ENCODE peak calls at places on chromosomes 12 and 14, in four cellular contexts. V, L, T and C are unnamed samples.

GRCh38 chr12:119679081-119679480 is 11.1 kb downstream of the PRKAB1 start:
- DNase-seq in L (no peak), V (no peak), T (no peak), C (no peak)

GRCh38 chr12:18158774-18159557 is 69.0 kb upstream of the RERGL start:
- DNase-seq in L (no peak), T (no peak), V (no peak), C (peak; percentile 7)

GRCh38 chr12:12327802-12328201 is 22.2 kb downstream of the MANSC1 start:
- DNase-seq in L (no peak), V (no peak), T (no peak), C (no peak)

GRCh38 chr14:34710744-34711143 is 3.6 kb downstream of the CFL2 start:
- DNase-seq in T (no peak), V (no peak), L (no peak), C (no peak)

GRCh38 chr12:32605326-32606095 is 73.6 kb upstream of the DNM1L start:
- DNase-seq in V (no peak), L (no peak), T (no peak), C (no peak)

GRCh38 chr12:69602954-69603353 is 7.8 kb downstream of the LRRC10 start:
- DNase-seq in V (no peak), T (no peak), L (no peak), C (no peak)

GRCh38 chr12:106459124-106459523 is 101.6 kb downstream of the POLR3B start:
- DNase-seq in V (no peak), T (no peak), L (no peak), C (no peak)

GRCh38 chr12:50351120-50352043 is 45.0 kb downstream of the FAM186A start:
- DNase-seq in V (no peak), L (no peak), T (peak; percentile 67), C (peak; percentile 28)

GRCh38 chr14:68607852-68608232 is 185.0 kb downstream of the ZFP36L1 start:
- DNase-seq in L (no peak), V (no peak), T (no peak), C (no peak)

GRCh38 chr12:12249216-12250050 is 17.4 kb downstream of the LRP6 start:
- DNase-seq in T (no peak), L (no peak), V (no peak), C (no peak)

DNA sequence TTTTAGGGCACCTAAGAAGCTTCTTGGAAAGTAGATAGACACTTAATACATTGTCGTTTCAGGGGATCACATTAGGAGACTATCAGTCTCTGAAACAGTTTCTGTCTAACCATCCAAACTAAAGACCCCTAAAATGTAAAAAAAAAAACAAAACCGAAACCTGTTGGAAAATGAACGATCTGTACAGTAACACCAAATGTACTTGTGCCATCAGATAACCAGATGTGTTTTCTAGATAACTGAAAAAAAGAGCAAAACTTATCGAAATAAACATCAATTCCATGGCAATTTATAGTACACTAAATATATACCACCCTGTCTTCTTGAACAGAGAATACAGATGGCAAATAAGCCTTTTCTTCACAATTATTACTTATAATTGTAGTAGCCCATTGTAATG is 2.0 kb downstream of the LDHB start:
- DNase-seq in T (no peak), L (no peak), V (no peak), C (no peak)
- H3K4me3 ChIP-seq in T (peak overlapping the region; percentile 62), L (no peak overlapping the region), V (no peak overlapping the region), C (no peak overlapping the region)

DNA sequence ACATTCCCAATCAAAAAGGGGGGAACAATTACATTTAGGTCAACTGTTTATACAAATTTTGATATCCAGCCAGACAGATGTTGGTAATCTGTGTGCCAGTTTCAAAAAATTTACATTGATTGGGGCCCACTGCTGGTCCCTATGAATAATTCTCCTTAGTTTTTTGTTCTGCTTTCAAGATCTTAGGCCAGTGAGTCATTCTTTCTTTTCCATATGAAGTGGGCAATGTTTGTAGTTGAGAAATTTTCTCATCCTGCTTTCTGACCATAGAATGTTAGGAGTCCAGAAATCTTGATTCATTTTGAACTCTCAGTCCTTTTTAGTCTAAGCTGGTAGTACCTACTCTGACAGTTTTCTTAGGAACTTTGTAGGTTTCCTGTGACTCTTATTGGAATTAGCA is 244.3 kb downstream of the DIO2 start:
- DNase-seq in L (no peak), T (no peak), V (no peak), C (no peak)
- H3K9me3 ChIP-seq in L (no peaks in the 10 kb centered on the region), T (no peaks in the 10 kb centered on the region), V (no peaks in the 10 kb centered on the region), C (no peaks in the 10 kb centered on the region)

GRCh38 chr12:53223391-53224267 is 8.4 kb downstream of the RARG start:
- DNase-seq in V (no peak), L (no peak), T (peak; percentile 84), C (peak; percentile 31)
- H3K4me3 ChIP-seq in V (no peak overlapping the region), L (no peak overlapping the region), T (no peak overlapping the region), C (no peak overlapping the region)

GRCh38 chr12:5525783-5526367 is 94.0 kb downstream of the NTF3 start:
- DNase-seq in L (no peak), T (no peak), V (no peak), C (no peak)
- H3K9me3 ChIP-seq in L (no peaks in the 10 kb centered on the region), T (no peaks in the 10 kb centered on the region), V (no peaks in the 10 kb centered on the region), C (no peaks in the 10 kb centered on the region)

DNA sequence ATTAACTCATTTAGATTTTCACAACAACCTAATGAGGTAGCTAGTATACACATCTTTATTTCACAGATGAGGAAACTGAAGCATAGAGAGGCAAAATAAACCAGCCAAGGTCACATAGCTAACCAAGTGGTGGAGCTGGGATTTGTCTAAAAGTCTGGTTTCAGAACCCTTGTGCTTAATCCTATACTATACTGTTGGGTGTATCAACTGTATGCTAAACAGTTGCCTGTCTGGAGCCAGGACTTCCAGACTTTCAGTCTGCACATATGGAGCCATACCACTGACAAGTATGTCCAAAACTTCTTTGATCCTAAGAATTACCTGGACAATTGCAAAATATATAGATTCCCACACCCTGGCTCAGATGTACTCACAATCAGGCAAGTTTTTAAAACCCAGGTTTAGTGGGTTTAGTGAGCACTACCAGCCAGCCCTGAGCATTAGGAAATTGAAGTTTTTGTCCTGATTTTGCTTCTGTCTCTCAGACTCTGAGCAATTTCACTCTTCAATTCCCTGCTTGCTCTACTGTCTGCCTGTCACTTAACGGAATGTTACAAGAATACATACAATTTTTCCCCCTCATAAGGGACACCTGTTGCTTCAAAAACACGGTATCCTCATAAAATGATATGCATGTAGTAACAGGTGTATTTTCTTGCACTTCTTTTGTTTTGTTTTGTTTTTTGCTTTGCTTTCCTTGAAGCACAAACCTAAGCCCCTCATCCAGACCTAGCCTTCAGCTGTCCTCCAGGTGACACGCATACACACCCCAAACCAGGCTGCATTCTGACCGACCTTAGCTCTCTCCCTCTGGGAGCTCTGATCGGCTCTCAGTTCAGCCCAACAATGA is 9.6 kb upstream of the SALL2 start:
- DNase-seq in V (no peak), T (no peak), L (no peak), C (no peak)
- H3K4me3 ChIP-seq in V (no peak overlapping the region), T (peak overlapping the region; percentile 15), L (no peak overlapping the region), C (no peak overlapping the region)